ENCODE peak calls at places on chromosomes 13 and 19, in eight cellular contexts. W is WTC11; I is type B pancreatic cell; T is nephron progenitor cell; D is GM20000; N is upper lobe of right lung; G is CD4-positive, alpha-beta T cell; S is HFFc6. Z is an unnamed sample.

GRCh38 chr13:40666905-40667621 is 622 bp upstream of the FOXO1 start:
- DNase-seq in D (no peak), W (peak), N (peak), S (no peak), T (peak), G (peak), I (no peak), Z (peak)

GRCh38 chr13:51331354-51331861 is 8.1 kb upstream of the SERPINE3 start:
- DNase-seq in I (no peak), N (no peak), G (no peak), S (no peak), T (no peak), W (no peak), D (peak), Z (no peak)

GRCh38 chr13:101941095-101941777 is 460.6 kb downstream of the FGF14 start:
- DNase-seq in N (no peak), I (no peak), W (no peak), T (no peak), S (peak), G (no peak), D (no peak), Z (no peak)

GRCh38 chr19:54325194-54325621 is 12.2 kb upstream of the LILRA5 start:
- DNase-seq in N (peak), T (peak), S (peak), D (peak), G (peak), W (peak), I (no peak), Z (no peak)

GRCh38 chr13:105403065-105403464 is 1132.4 kb downstream of the EFNB2 start:
- DNase-seq in N (no peak), T (no peak), S (no peak), G (no peak), W (no peak), D (no peak), I (no peak), Z (no peak)

GRCh38 chr19:16216744-16217670 is 19.3 kb downstream of the AP1M1 start:
- DNase-seq in T (no peak), S (no peak), D (no peak), N (no peak), W (no peak), G (peak), I (no peak), Z (no peak)

GRCh38 chr19:11814707-11815050 is 606 bp downstream of the ZNF440 start:
- DNase-seq in G (no peak), N (no peak), S (no peak), D (no peak), I (no peak), T (no peak), W (no peak), Z (no peak)

GRCh38 chr13:74077847-74078246 is 56.4 kb downstream of the KLF12 start:
- DNase-seq in T (no peak), N (no peak), S (no peak), I (no peak), G (no peak), D (no peak), W (no peak), Z (no peak)

GRCh38 chr19:2549701-2550191 is 73.8 kb downstream of the GADD45B start:
- DNase-seq in I (no peak), N (peak), D (no peak), G (no peak), T (no peak), W (no peak), S (peak), Z (no peak)

GRCh38 chr13:107866007-107866665 is 349.2 kb downstream of the LIG4 start:
- DNase-seq in D (no peak), I (peak), W (peak), N (peak), G (no peak), T (peak), S (no peak), Z (no peak)

GRCh38 chr13:39268398-39268797 is 230.1 kb downstream of the NHLRC3 start:
- DNase-seq in D (no peak), S (no peak), T (no peak), G (no peak), N (no peak), I (no peak), W (no peak), Z (no peak)

GRCh38 chr13:39893808-39894207 is 238.3 kb downstream of the COG6 start:
- DNase-seq in T (no peak), N (no peak), I (no peak), G (no peak), S (no peak), D (no peak), W (no peak), Z (no peak)

GRCh38 chr19:42313096-42313839 is at the start of gene TMEM145:
- DNase-seq in G (no peak), I (no peak), S (no peak), D (peak), T (peak), W (peak), N (no peak), Z (no peak)

GRCh38 chr13:61927648-61928047 is 512.0 kb upstream of the PCDH20 start:
- DNase-seq in G (no peak), N (no peak), D (no peak), T (no peak), I (no peak), S (no peak), W (no peak), Z (no peak)

GRCh38 chr19:10290439-10290875 is 705 bp downstream of the ICAM5 start:
- DNase-seq in T (peak), I (no peak), D (no peak), G (no peak), W (peak), S (peak), N (no peak), Z (no peak)

GRCh38 chr19:681029-681626 is 4.9 kb downstream of the FSTL3 start:
- DNase-seq in D (peak), W (peak), S (no peak), N (peak), I (no peak), G (peak), T (peak), Z (no peak)

GRCh38 chr19:38880076-38880881 is 2.2 kb upstream of the RINL start:
- DNase-seq in G (no peak), N (no peak), W (peak), D (no peak), T (no peak), I (no peak), S (no peak), Z (no peak)

GRCh38 chr19:28960986-28961705 is 251.8 kb downstream of the UQCRFS1 start:
- DNase-seq in D (no peak), T (no peak), I (no peak), G (no peak), N (no peak), S (peak), W (no peak), Z (no peak)

GRCh38 chr19:50794778-50795664 is 4.8 kb downstream of the ACP4 start:
- DNase-seq in W (peak), T (no peak), I (no peak), G (no peak), N (peak), S (no peak), D (no peak), Z (no peak)

GRCh38 chr13:39566216-39566869 is 36.6 kb downstream of the LHFPL6 start:
- DNase-seq in G (no peak), N (no peak), S (no peak), W (no peak), I (no peak), T (no peak), D (no peak), Z (no peak)

GRCh38 chr19:45782820-45783785 is 813 bp upstream of the DMPK start:
- DNase-seq in G (no peak), W (no peak), N (no peak), T (no peak), D (no peak), I (no peak), S (peak), Z (no peak)

GRCh38 chr19:2072757-2073551 is 21.9 kb upstream of the MKNK2 start:
- DNase-seq in D (no peak), T (no peak), I (no peak), W (no peak), S (no peak), G (no peak), N (no peak), Z (no peak)

GRCh38 chr13:102598061-102598460 is 1.3 kb downstream of the TPP2 start:
- DNase-seq in D (no peak), T (no peak), S (no peak), I (no peak), W (no peak), G (no peak), N (no peak), Z (no peak)

GRCh38 chr19:19404879-19405860 is at the start of gene GATAD2A:
- DNase-seq in G (peak), N (peak), W (peak), D (peak), S (peak), I (peak), T (peak), Z (peak)

GRCh38 chr13:23921451-23921888 is 24.2 kb upstream of the C1QTNF9B start:
- DNase-seq in G (no peak), S (peak), W (peak), D (peak), I (no peak), T (no peak), N (no peak), Z (no peak)

GRCh38 chr19:41500443-41500842 is 57.5 kb downstream of the ERICH4 start:
- DNase-seq in G (no peak), N (no peak), W (no peak), T (no peak), D (no peak), S (no peak), I (no peak), Z (no peak)

DNA sequence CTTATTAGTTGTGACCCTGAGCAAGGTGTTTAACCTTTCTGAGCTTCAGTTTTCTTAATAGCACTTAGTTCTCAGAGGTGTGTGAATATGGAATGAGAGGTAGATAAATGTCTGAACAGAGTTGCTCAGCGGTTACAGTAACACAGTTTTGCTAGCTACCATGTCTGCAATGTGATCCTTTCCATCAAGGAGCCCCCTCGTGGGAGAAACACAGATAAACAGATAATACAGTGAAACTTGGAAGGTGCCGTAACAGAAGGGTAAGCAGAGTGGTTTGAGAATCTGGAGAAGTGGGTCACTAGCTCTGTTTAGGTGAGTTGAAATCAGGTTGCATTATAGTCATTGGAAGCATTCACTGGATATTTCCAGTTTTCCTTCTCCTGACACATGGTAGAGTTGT is 38.9 kb downstream of the IRS2 start:
- DNase-seq in G (no peak), I (no peak), T (no peak), S (no peak), N (no peak), W (no peak), D (no peak), Z (no peak)
- TF ChIP-seq CTCF in G (no peak), I (peak), T (no peak), S (peak), N (no peak), W (no peak), D (no peak), Z (no peak)

DNA sequence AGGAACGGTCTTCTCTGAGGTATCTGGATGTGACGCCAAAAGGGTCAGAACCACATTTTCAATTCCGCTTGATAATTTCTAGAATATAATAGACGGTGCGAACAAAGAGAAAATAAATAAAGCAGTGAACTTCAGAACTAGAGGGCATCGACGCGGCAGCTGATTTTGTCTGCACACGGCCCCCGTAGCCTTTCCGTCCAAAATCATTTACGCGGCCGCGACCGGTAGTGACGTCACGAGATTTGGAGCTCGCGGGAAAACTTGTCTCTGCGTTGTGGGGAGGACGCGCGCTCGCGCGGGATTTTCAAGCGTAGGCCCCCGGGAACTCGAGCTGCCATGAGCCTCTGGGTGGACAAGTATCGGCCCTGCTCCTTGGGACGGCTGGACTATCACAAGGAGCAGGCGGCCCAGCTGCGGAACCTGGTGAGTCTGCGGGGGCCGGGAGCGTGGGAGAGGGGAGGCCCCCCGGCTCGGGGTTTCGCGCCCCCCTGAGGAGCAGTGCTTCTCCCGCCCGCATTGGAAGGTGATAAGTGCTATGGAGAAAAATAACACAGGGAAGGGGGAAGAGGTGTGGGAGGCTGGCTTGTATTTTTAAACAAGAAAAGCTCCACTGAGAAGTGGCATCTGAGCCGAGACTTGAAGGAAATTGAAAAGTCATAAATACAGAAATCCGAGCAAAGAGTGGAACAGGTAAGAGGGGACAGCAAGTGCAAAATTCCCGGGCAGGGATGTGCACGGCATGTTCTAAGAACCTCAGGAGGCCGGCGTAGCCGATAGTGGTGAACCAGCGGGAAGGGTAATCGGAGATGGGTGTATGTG is at the start of gene RFC3:
- DNase-seq in S (peak), G (peak), I (peak), N (peak), D (peak), T (peak), W (peak), Z (peak)
- TF ChIP-seq CTCF in S (no peak), G (no peak), I (no peak), N (no peak), D (no peak), T (no peak), W (no peak), Z (no peak)

GRCh38 chr13:110044521-110045200 is 258.3 kb upstream of the IRS2 start:
- DNase-seq in G (no peak), D (no peak), I (no peak), N (no peak), W (no peak), T (no peak), S (peak), Z (no peak)
- TF ChIP-seq CTCF in G (no peak), D (no peak), I (no peak), N (no peak), W (no peak), T (no peak), S (no peak), Z (no peak)

DNA sequence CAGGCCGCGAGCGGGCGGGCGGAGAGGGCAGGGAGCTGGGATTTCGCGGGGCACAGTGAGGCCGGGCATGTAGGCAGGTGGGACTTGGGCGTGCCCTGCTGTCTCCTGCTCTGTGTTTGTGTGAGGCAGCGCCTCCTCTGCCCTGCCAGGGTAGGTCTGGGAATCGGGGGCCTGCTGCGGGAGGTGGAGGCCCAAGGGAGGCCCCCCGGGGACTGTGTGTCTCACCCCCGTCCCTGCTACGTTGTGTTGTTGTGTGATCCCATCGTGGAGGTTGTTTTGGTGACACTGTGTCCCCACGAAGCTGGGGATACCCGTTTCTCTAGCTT is 957 bp downstream of the FXYD1 start:
- DNase-seq in W (no peak), N (no peak), D (no peak), T (no peak), I (no peak), S (no peak), G (no peak), Z (no peak)
- TF ChIP-seq CTCF in W (no peak), N (peak), D (no peak), T (no peak), I (no peak), S (peak), G (no peak), Z (no peak)

DNA sequence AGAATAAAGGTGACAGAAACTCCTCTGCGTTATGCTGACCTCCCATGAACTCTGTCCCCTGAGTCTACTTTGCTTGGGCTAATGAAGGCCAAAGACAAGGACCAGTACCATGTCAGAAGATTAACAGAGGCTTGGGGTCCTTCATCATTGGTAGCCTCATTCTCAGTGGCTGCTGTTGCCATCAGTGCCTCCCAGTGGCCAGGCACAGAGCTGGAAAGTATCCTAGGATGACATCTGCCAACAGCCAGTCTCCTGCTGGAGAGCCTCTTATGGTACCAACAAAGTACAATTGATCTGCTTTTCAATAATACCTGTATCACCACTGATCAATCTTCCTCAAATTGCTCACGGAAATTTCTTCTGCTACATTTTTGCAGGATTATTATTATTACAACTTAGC is 281.6 kb downstream of the DNAJC15 start:
- DNase-seq in D (no peak), N (no peak), S (no peak), I (no peak), G (no peak), T (no peak), W (no peak), Z (no peak)
- TF ChIP-seq CTCF in D (no peak), N (no peak), S (peak), I (no peak), G (no peak), T (no peak), W (no peak), Z (no peak)

GRCh38 chr13:88223958-88224357 is 552.8 kb downstream of the SLITRK5 start:
- DNase-seq in S (no peak), I (no peak), T (no peak), W (no peak), G (no peak), D (no peak), N (no peak), Z (no peak)
- TF ChIP-seq CTCF in S (no peak), I (no peak), T (no peak), W (no peak), G (no peak), D (no peak), N (no peak), Z (no peak)

GRCh38 chr13:67841071-67841470 is 610.9 kb upstream of the PCDH9 start:
- DNase-seq in I (no peak), S (no peak), N (no peak), W (peak), G (no peak), D (no peak), T (no peak), Z (no peak)
- TF ChIP-seq CTCF in I (no peak), S (no peak), N (no peak), W (peak), G (no peak), D (no peak), T (no peak), Z (no peak)

GRCh38 chr19:33796164-33797100 is at the start of gene KCTD15:
- DNase-seq in I (no peak), N (peak), D (no peak), T (peak), G (no peak), W (peak), S (no peak), Z (peak)
- TF ChIP-seq CTCF in I (no peak), N (no peak), D (no peak), T (no peak), G (no peak), W (no peak), S (no peak), Z (no peak)

Z was measured in activated B cell treated with CpG ODN at 0.5 μM for 24 hours.